ENCODE peak calls at places on chromosome 2, in four cellular contexts. S is cardiac fibroblast, I is epithelial cell of proximal tubule, M is A549. U is an unnamed sample.
A peak's percentile ranks its signal among the peaks of the same experiment; 100 is the strongest.

GRCh38 chr2:8115451-8115850 is 566.4 kb upstream of the ID2 start:
- DNase-seq in S (no peak), I (no peak), M (no peak), U (no peak)

GRCh38 chr2:55175254-55176093 is 56.6 kb downstream of the CLHC1 start:
- DNase-seq in S (peak; percentile 80), I (no peak), M (peak; percentile 87), U (peak; percentile 49)

GRCh38 chr2:85237849-85238570 is 89.8 kb downstream of the TGOLN2 start:
- DNase-seq in S (no peak), I (no peak), M (no peak), U (no peak)

GRCh38 chr2:101736233-101736632 is 38.7 kb downstream of the MAP4K4 start:
- DNase-seq in S (no peak), I (no peak), M (no peak), U (no peak)

GRCh38 chr2:188416367-188416766 is 124.7 kb downstream of the GULP1 start:
- DNase-seq in S (no peak), I (no peak), M (no peak), U (no peak)

GRCh38 chr2:58107803-58108710 is 61.5 kb downstream of the VRK2 start:
- DNase-seq in S (peak; percentile 82), I (peak; percentile 43), M (peak; percentile 38), U (peak; percentile 97)

GRCh38 chr2:232338759-232339106 is 39.8 kb upstream of the ALPP start:
- DNase-seq in S (no peak), I (no peak), M (no peak), U (no peak)

GRCh38 chr2:239269959-239270358 is 130.9 kb downstream of the HDAC4 start:
- DNase-seq in S (no peak), I (no peak), M (no peak), U (no peak)

GRCh38 chr2:215550331-215550730 is 114.5 kb upstream of the FN1 start:
- DNase-seq in S (no peak), I (no peak), M (no peak), U (no peak)

GRCh38 chr2:63992061-63992685 is 27.1 kb downstream of the VPS54 start:
- DNase-seq in S (no peak), I (no peak), M (no peak), U (no peak)

GRCh38 chr2:105796131-105796638 is 51.5 kb downstream of the NCK2 start:
- DNase-seq in S (no peak), I (no peak), M (no peak), U (no peak)

GRCh38 chr2:95231723-95232122 is 24.4 kb downstream of the ZNF892 start:
- DNase-seq in S (peak; percentile 84), I (peak; percentile 43), M (peak; percentile 23), U (peak; percentile 28)

GRCh38 chr2:55097083-55097461 is 46.8 kb upstream of the RTN4 start:
- DNase-seq in S (no peak), I (no peak), M (no peak), U (no peak)

GRCh38 chr2:64049633-64050220 is 30.5 kb upstream of the VPS54 start:
- DNase-seq in S (peak; percentile 81), I (no peak), M (peak; percentile 47), U (no peak)

GRCh38 chr2:138930571-138930970 is 150.4 kb upstream of the NXPH2 start:
- DNase-seq in S (no peak), I (no peak), M (no peak), U (no peak)

GRCh38 chr2:16264931-16265540 is 324.7 kb downstream of the MYCN start:
- DNase-seq in S (no peak), I (no peak), M (no peak), U (no peak)

GRCh38 chr2:230690439-230690838 is 22.2 kb upstream of the CAB39 start:
- DNase-seq in S (peak; percentile 83), I (no peak), M (no peak), U (no peak)

GRCh38 chr2:16136461-16137035 is 196.2 kb downstream of the MYCN start:
- DNase-seq in S (no peak), I (no peak), M (no peak), U (no peak)

GRCh38 chr2:220174826-220175225 is 547.4 kb downstream of the SLC4A3 start:
- DNase-seq in S (no peak), I (no peak), M (no peak), U (no peak)

GRCh38 chr2:52222128-52222527 is 1190.2 kb upstream of the NRXN1 start:
- DNase-seq in S (no peak), I (no peak), M (no peak), U (no peak)

GRCh38 chr2:113894156-113894743 is 4.4 kb downstream of the ACTR3 start:
- DNase-seq in S (peak; percentile 93), I (peak; percentile 59), M (peak; percentile 23), U (peak; percentile 96)

GRCh38 chr2:50346104-50346503 is 685.8 kb downstream of the NRXN1 start:
- DNase-seq in S (no peak), I (no peak), M (no peak), U (no peak)

GRCh38 chr2:11717623-11718022 is 28.8 kb upstream of the LPIN1 start:
- DNase-seq in S (no peak), I (no peak), M (no peak), U (no peak)

GRCh38 chr2:191950132-191950885 is 103.4 kb upstream of the CAVIN2 start:
- DNase-seq in S (peak; percentile 59), I (peak; percentile 26), M (peak; percentile 4), U (peak; percentile 10)

GRCh38 chr2:171837736-171838135 is 56.3 kb downstream of the SLC25A12 start:
- DNase-seq in S (peak; percentile 72), I (no peak), M (no peak), U (no peak)

GRCh38 chr2:228352048-228352447 is 170.6 kb upstream of the SPHKAP start:
- DNase-seq in S (no peak), I (no peak), M (no peak), U (no peak)

GRCh38 chr2:149473538-149473937 is 114.0 kb downstream of the MMADHC start:
- DNase-seq in S (no peak), I (peak; percentile 26), M (no peak), U (no peak)

GRCh38 chr2:179974743-179975142 is 32.4 kb downstream of the CWC22 start:
- DNase-seq in S (no peak), I (no peak), M (no peak), U (no peak)

GRCh38 chr2:206783718-206784117 is 18.3 kb downstream of the FASTKD2 start:
- DNase-seq in S (peak; percentile 10), I (no peak), M (no peak), U (no peak)

GRCh38 chr2:67626656-67627055 is 229.5 kb downstream of the ETAA1 start:
- DNase-seq in S (peak; percentile 61), I (no peak), M (no peak), U (no peak)

GRCh38 chr2:62775367-62775668 is 69.8 kb downstream of the EHBP1 start:
- DNase-seq in S (no peak), I (no peak), M (no peak), U (no peak)
- TF ChIP-seq CTCF in S (no peak), I (no peak), M (no peak), U (no peak)

DNA sequence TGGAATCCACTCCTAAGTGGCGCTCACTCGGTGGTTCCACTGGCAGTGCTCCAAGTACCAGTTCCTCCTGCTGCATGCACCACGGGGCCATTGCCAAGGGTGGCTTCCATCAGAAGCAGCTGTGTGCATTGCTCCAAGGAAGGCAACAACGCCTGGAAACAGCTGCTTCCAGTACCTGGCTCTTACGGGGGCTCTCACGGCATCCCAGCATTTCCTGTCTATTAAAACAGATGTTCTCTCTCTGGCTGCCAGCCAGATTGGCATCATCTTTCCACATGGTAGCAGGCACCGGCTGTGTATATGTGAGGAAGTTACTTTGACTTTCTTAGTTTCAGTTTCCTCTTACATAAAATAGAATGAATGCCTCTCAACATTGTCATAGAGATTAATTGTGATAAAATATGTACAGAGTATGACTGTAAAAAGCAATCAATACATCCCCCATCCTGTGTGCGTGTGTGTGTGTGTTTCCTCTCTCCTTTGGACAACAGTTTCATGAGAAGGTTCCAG is 84.9 kb downstream of the CMPK2 start:
- DNase-seq in S (peak; percentile 17), I (no peak), M (no peak), U (no peak)
- H3K4me3 ChIP-seq in S (no peak overlapping the region), I (no peak overlapping the region), M (no peak overlapping the region), U (no peak overlapping the region)

DNA sequence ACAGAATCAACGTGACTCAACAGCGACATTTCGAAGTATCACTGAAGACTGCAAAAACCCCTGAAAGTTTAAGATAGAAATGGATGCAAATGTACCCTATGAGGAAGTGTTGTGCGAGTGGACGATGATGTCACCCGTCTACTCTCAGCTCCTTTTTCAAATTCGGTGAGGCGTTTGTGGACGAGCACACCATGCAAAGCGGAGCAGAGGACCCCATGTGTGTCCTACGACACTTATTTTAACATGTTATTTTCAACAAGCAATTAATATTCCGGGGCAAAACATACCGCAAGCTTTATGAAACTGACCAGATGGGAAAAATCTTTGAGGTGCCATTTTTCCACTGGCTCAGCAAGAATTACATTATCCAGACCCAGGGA is 2.0 kb downstream of the PXDN start:
- DNase-seq in S (no peak), I (no peak), M (no peak), U (no peak)
- TF ChIP-seq CTCF in S (no peak), I (no peak), M (no peak), U (no peak)

GRCh38 chr2:144419218-144419617 is 100.7 kb downstream of the ZEB2 start:
- DNase-seq in S (no peak), I (no peak), M (no peak), U (no peak)
- H3K4me3 ChIP-seq in S (no peak overlapping the region), I (no peak overlapping the region), M (no peak overlapping the region), U (no peak overlapping the region)

U was measured in AG09309.